ENCODE peak calls at places on chromosomes 13 and 19, in four cellular contexts. E is IMR-90, V is uterus, K is Peyer's patch. L is an unnamed sample.

GRCh38 chr13:34310539-34310938 is 492.6 kb downstream of the RFC3 start:
- DNase-seq in E (no peak), V (no peak), K (no peak), L (no peak)

GRCh38 chr13:49840266-49840665 is 47.8 kb upstream of the KPNA3 start:
- DNase-seq in E (peak; percentile 14), V (no peak), K (no peak), L (no peak)

GRCh38 chr13:63408227-63409202 is 1992.9 kb upstream of the PCDH20 start:
- DNase-seq in E (peak; percentile 50), V (no peak), K (no peak), L (no peak)

GRCh38 chr19:43406297-43406696 is 8.4 kb upstream of the TEX101 start:
- DNase-seq in E (no peak), V (no peak), K (no peak), L (no peak)

GRCh38 chr19:44939668-44940067 is 2.4 kb upstream of the APOC4 start:
- DNase-seq in E (no peak), V (no peak), K (no peak), L (no peak)

GRCh38 chr13:111542530-111543341 is 222.3 kb downstream of the TEX29 start:
- DNase-seq in E (no peak), V (no peak), K (no peak), L (no peak)

GRCh38 chr19:54172764-54173699 is at the start of gene TMC4:
- DNase-seq in E (no peak), V (no peak), K (peak; percentile 90), L (peak; percentile 74)

GRCh38 chr19:41691268-41691970 is 3.3 kb upstream of the CEACAM7 start:
- DNase-seq in E (no peak), V (no peak), K (no peak), L (no peak)

GRCh38 chr19:51916167-51916566 is 11.1 kb upstream of the ZNF613 start:
- DNase-seq in E (no peak), V (no peak), K (no peak), L (no peak)

GRCh38 chr13:113929628-113930615 is 44.0 kb downstream of the C13orf46 start:
- DNase-seq in E (no peak), V (no peak), K (peak; percentile 27), L (no peak)

GRCh38 chr13:114024603-114025431 is 50.9 kb upstream of the C13orf46 start:
- DNase-seq in E (no peak), V (no peak), K (peak; percentile 75), L (no peak)

GRCh38 chr19:45179063-45179847 is 671 bp downstream of the BLOC1S3 start:
- DNase-seq in E (peak; percentile 17), V (no peak), K (no peak), L (no peak)

GRCh38 chr13:39225860-39226259 is 187.6 kb downstream of the NHLRC3 start:
- DNase-seq in E (no peak), V (no peak), K (no peak), L (no peak)

GRCh38 chr13:79246575-79246949 is 159.5 kb downstream of the RBM26 start:
- DNase-seq in E (no peak), V (no peak), K (no peak), L (no peak)

GRCh38 chr13:51967482-51968446 is 43.5 kb downstream of the ATP7B start:
- DNase-seq in E (no peak), V (no peak), K (no peak), L (no peak)

GRCh38 chr19:55272142-55272541 is 7.8 kb downstream of the HSPBP1 start:
- DNase-seq in E (no peak), V (no peak), K (no peak), L (no peak)

GRCh38 chr19:34979819-34980640 is 16.0 kb upstream of the ZNF792 start:
- DNase-seq in E (no peak), V (no peak), K (no peak), L (no peak)

GRCh38 chr13:109191422-109191821 is 562.0 kb downstream of the MYO16 start:
- DNase-seq in E (no peak), V (no peak), K (no peak), L (no peak)

GRCh38 chr13:63381078-63381859 is 1965.6 kb upstream of the PCDH20 start:
- DNase-seq in E (peak; percentile 6), V (no peak), K (no peak), L (no peak)

GRCh38 chr19:43634877-43635560 is 4.6 kb downstream of the CADM4 start:
- DNase-seq in E (no peak), V (no peak), K (no peak), L (no peak)

GRCh38 chr13:41060723-41061074 is 610 bp upstream of the WBP4 start:
- DNase-seq in E (no peak), V (peak; percentile 82), K (peak; percentile 93), L (peak; percentile 68)

GRCh38 chr13:41056996-41057711 is 4.2 kb upstream of the WBP4 start:
- DNase-seq in E (no peak), V (no peak), K (no peak), L (no peak)

GRCh38 chr13:41059896-41060722 is 1.2 kb upstream of the WBP4 start:
- DNase-seq in E (peak; percentile 87), V (peak; percentile 95), K (peak; percentile 95), L (peak; percentile 83)

GRCh38 chr13:41059466-41059865 is 1.8 kb upstream of the WBP4 start:
- DNase-seq in E (peak; percentile 11), V (no peak), K (no peak), L (no peak)

DNA sequence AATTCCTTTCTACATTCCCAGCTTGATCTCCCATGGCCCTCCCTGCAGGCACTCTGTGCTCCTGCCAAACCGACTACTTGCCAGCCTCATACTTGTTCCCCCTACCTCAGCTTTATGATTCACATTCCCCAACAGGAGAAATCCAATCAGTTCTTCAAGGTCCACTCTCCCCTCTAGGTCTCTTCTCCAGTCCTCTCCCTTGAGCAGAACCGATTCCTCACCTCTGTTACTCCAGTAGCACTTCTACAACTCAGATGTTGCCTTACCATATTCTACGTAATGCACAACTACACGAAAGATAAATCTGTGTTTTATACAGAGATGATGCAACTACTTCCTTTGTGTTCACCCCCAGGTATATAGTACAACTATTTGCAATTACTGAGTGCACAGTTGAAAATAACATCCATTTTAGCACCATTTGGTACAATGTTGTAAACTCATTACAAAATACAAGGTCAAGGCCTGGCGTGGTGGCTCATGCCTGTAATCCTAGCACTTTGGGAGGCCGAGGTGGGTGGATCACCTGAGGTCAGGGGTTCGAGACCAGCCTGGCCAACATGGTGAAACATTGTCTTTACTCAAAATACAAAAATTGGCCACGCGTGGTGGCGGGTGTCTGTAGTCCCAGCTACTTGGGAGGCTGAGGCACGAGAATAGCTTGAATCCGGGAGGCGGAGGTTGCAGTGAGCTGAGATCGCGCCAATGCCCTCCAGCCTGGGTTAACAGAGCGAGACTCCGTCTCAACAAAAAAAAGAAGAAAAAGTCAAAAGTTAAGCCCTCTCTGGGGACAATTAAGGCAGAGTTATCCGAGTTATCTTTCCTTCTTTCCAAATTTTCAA is 2.9 kb upstream of the WBP4 start:
- DNase-seq in E (peak; percentile 4), V (no peak), K (no peak), L (no peak)
- TF ChIP-seq POLR2A in E (no peak), V (no peak), K (no peak), L (no peak)

GRCh38 chr19:9435279-9436268 is at the start of gene ZNF266:
- DNase-seq in E (peak; percentile 90), V (peak; percentile 84), K (peak; percentile 96), L (peak; percentile 79)
- H3K4me3 ChIP-seq in E (peak within 1 kb of the TSS; percentile 92), V (peak within 1 kb of the TSS; percentile 82), K (peak within 1 kb of the TSS; percentile 87), L (peak within 1 kb of the TSS; percentile 71)

DNA sequence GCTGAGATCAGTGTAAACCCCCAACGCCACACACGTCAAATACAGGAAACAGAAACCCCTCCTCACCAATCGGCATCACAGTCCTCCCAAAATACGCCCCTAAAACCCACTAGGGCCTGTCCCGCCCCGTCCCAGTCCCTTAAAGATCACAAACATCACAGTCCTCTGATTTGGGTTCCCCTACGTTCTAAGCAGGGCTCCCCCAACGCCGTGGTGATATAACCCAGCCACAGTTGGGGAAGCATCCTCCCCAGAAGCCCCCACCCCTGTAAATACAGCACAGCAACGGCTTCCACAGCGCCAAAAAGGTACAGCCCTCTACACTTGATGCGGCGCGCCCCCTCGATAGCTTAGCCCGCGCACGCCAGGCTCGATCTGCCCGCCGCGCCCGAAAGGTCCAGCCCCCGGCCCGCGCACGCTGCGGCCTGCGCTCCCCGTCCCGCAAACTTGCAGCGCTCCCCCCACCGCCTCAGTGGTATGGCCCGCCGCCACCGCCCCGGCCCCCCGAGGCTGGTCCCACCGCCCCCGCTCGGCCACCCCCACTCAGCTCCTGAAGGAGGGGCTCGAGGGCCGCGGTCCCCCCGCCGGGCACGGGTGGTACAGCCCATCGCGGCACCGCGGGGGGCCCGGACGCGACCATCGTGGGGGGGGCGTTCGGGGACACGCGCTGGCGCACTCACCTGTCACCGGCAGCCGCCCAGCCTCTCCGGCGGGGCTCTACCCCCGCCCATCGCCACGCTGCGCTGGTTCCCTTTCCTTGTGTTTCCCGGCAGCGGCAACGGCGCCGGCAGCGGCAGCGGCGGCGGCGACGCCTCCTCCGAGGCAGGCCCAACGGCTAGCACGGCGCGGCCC is at the start of gene AKT2:
- DNase-seq in E (peak; percentile 47), V (peak; percentile 64), K (peak; percentile 80), L (peak; percentile 31)
- TF ChIP-seq POLR2A in E (peak; percentile 48), V (no peak), K (no peak), L (no peak)

DNA sequence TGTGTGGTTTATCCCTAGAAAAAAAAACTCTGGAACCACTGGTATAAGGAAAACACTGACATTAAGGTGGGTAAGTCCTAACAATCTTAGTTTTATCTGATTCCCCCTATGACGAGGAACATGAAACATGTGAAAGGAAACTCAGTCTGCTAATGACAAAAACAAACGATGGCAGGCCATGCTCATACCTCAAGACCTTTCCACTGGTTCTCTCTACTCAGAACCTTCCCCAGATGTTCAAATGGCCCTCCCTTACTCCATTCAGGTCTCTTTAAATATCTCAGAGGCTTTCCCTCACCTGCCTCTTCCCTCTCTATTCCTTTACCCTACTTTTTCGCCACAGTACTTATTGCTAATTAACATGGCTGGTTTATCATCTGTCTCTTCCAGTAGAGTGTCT is 1.6 kb downstream of the TUBGCP3 start:
- DNase-seq in E (no peak), V (no peak), K (no peak), L (no peak)
- H3K4me3 ChIP-seq in E (no peak overlapping the region), V (no peak overlapping the region), K (no peak overlapping the region), L (no peak overlapping the region)

DNA sequence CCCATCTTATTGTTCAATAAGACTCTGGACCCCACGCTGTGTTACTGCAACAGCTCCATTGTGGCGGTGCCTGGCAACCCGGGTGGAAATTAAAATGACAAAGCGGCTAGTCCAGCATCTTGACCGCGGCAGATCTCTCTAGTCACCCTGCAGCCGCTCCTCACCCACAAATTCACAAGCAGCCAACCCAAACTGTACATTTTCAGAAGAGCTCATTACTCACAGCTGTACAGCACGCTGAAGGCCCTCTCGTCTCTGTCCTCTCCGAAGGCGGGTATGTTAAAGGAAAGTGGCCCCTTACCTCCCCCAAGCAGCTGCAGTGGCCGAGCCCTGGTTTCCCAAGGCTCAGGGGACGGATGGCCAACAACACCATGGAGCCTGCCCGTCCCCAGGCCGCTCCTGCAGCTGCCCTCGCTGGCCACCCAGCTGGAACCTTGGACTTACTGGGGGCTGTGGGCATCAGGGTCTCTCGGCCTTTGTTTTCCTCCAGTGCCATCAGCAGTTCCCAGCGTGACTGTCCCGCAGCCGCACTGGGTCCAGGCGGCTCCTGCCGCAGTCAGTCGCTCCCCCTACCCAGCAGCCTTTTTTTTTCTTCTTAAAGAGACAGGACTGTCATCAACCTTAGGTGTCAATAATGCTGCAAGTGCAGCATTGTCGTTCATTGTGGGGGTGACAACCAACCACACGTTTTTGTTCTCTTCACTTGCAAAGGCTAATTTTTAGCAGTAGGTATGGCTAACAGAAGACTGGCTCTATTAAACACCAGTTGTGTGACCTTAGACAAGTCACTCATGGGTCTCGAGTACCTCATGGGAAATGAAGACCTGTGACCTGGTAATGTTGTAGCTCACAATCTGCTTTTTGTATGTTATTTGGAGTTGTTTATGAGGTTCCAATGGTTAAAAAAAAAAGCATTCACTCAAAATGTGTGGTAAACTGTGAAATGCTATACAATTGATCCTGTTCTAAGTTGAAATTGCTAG is at the start of gene SACS:
- DNase-seq in E (peak; percentile 52), V (no peak), K (no peak), L (no peak)
- TF ChIP-seq POLR2A in E (peak; percentile 22), V (no peak), K (no peak), L (no peak)

L was measured in prostate gland.